ENCODE peak calls at places on chromosomes 6 and 20, in five cellular contexts. D is neural progenitor cell; J is T-helper 17 cell; B is activated CD8-positive, alpha-beta memory T cell treated with anti-CD3 and anti-CD28 coated beads for 48 hours; Q is gastrocnemius medialis. V is an unnamed sample.

GRCh38 chr20:63538204-63539091 is 1.3 kb upstream of the PTK6 start:
- DNase-seq in J (peak; percentile 38), D (no peak), Q (no peak), B (no peak), V (peak; percentile 92)

GRCh38 chr6:80618953-80619352 is 512.5 kb downstream of the BCKDHB start:
- DNase-seq in J (no peak), Q (no peak), B (no peak), D (no peak), V (no peak)

GRCh38 chr20:54619181-54619580 is 143.8 kb downstream of the DOK5 start:
- DNase-seq in D (no peak), J (no peak), Q (peak; percentile 42), B (no peak), V (no peak)

GRCh38 chr6:39507331-39507998 is 185.0 kb upstream of the KCNK16 start:
- DNase-seq in D (no peak), B (no peak), J (no peak), Q (no peak), V (no peak)

GRCh38 chr6:27290065-27290849 is 21.8 kb downstream of the POM121L2 start:
- DNase-seq in D (peak; percentile 36), J (no peak), Q (no peak), B (no peak), V (no peak)

GRCh38 chr20:3477861-3478544 is 7.2 kb downstream of the ATRN start:
- DNase-seq in Q (no peak), D (no peak), B (no peak), J (no peak), V (no peak)

GRCh38 chr6:169933839-169934698 is 182.6 kb downstream of the ERMARD start:
- DNase-seq in B (no peak), Q (peak; percentile 20), J (no peak), D (no peak), V (peak; percentile 95)

GRCh38 chr20:16290358-16290757 is 282.9 kb downstream of the KIF16B start:
- DNase-seq in D (peak; percentile 49), B (no peak), J (no peak), Q (no peak), V (no peak)

GRCh38 chr6:25088513-25088912 is 152.8 kb upstream of the RIPOR2 start:
- DNase-seq in J (no peak), Q (no peak), B (no peak), D (no peak), V (no peak)

GRCh38 chr20:39069976-39070375 is 107.8 kb downstream of the DHX35 start:
- DNase-seq in J (no peak), D (no peak), B (no peak), Q (no peak), V (no peak)

GRCh38 chr6:146267447-146267846 is 238.6 kb downstream of the GRM1 start:
- DNase-seq in D (no peak), Q (no peak), B (no peak), J (no peak), V (no peak)

GRCh38 chr20:41175201-41175651 is 37.9 kb downstream of the PLCG1 start:
- DNase-seq in D (no peak), Q (no peak), B (no peak), J (no peak), V (no peak)

GRCh38 chr6:27255866-27256265 is 8.4 kb downstream of the PRSS16 start:
- DNase-seq in Q (no peak), B (no peak), J (no peak), D (no peak), V (no peak)

GRCh38 chr20:45848969-45849582 is 8.1 kb downstream of the ACOT8 start:
- DNase-seq in B (no peak), Q (no peak), D (no peak), J (no peak), V (peak; percentile 26)

GRCh38 chr6:138869343-138869742 is 73.5 kb downstream of the ECT2L start:
- DNase-seq in J (no peak), Q (no peak), B (no peak), D (peak; percentile 19), V (no peak)

GRCh38 chr6:100461273-100461919 is 3.3 kb downstream of the SIM1 start:
- DNase-seq in B (no peak), D (peak; percentile 75), Q (no peak), J (no peak), V (no peak)

GRCh38 chr20:51650685-51651134 is 108.2 kb upstream of the NFATC2 start:
- DNase-seq in Q (no peak), B (no peak), J (no peak), D (no peak), V (no peak)

GRCh38 chr6:6905961-6906518 is 201.7 kb upstream of the RREB1 start:
- DNase-seq in Q (no peak), B (no peak), J (no peak), D (no peak), V (no peak)

GRCh38 chr6:37442416-37443218 is 9.6 kb downstream of the CMTR1 start:
- DNase-seq in D (no peak), J (no peak), B (no peak), Q (no peak), V (no peak)

GRCh38 chr6:27073441-27073840 is 174.1 kb upstream of the PRSS16 start:
- DNase-seq in J (no peak), Q (no peak), D (no peak), B (no peak), V (no peak)

GRCh38 chr20:61535091-61535490 is 283.0 kb downstream of the CDH4 start:
- DNase-seq in Q (no peak), J (no peak), B (no peak), D (no peak), V (peak; percentile 49)

GRCh38 chr6:153625089-153625488 is 414.0 kb upstream of the OPRM1 start:
- DNase-seq in B (no peak), D (peak; percentile 24), J (no peak), Q (no peak), V (no peak)

GRCh38 chr6:85468326-85468725 is 18.4 kb downstream of the NT5E start:
- DNase-seq in D (no peak), J (no peak), Q (no peak), B (no peak), V (no peak)

GRCh38 chr20:62952373-62953166 is at the start of gene SLC17A9:
- DNase-seq in B (peak; percentile 36), J (peak; percentile 44), Q (no peak), D (peak; percentile 79), V (peak; percentile 91)

GRCh38 chr6:14754636-14755513 is 491.0 kb upstream of the JARID2 start:
- DNase-seq in B (no peak), D (no peak), J (no peak), Q (no peak), V (no peak)

GRCh38 chr20:32443386-32443974 is 85.3 kb downstream of the ASXL1 start:
- DNase-seq in B (no peak), Q (no peak), J (no peak), D (no peak), V (no peak)

GRCh38 chr20:63023071-63023835 is 16.5 kb upstream of the BHLHE23 start:
- DNase-seq in J (no peak), B (no peak), Q (no peak), D (no peak), V (peak; percentile 42)

GRCh38 chr6:13454286-13455221 is 32.8 kb downstream of the GFOD1 start:
- DNase-seq in B (peak; percentile 51), D (no peak), Q (peak; percentile 64), J (no peak), V (no peak)

GRCh38 chr6:118086189-118086588 is 179.1 kb downstream of the SLC35F1 start:
- DNase-seq in B (no peak), J (no peak), Q (no peak), D (no peak), V (no peak)